ENCODE peak calls at places on chromosomes 4 and X, in nine cellular contexts. One of them, this sample, is unnamed.

GRCh38 chrX:8988456-8988855 is 45.5 kb downstream of the FAM9B start:
- DNase-seq in fibroblast of mammary gland: peak; percentile 60
- DNase-seq in IMR-90: peak; percentile 57
- DNase-seq in cardiac muscle cell: peak; percentile 65
- DNase-seq in kidney epithelial cell: no peak
- DNase-seq in fibroblast of villous mesenchyme: peak; percentile 44
- DNase-seq in psoas muscle: peak; percentile 18
- DNase-seq in HepG2: peak; percentile 0
- DNase-seq in dorsolateral prefrontal cortex: no peak
- DNase-seq in this sample: peak; percentile 42

GRCh38 chr4:181752516-181752915 is 490.7 kb upstream of the TENM3 start:
- DNase-seq in fibroblast of mammary gland: peak; percentile 42
- DNase-seq in IMR-90: no peak
- DNase-seq in cardiac muscle cell: no peak
- DNase-seq in kidney epithelial cell: no peak
- DNase-seq in fibroblast of villous mesenchyme: peak; percentile 8
- DNase-seq in psoas muscle: no peak
- DNase-seq in HepG2: no peak
- DNase-seq in dorsolateral prefrontal cortex: no peak
- DNase-seq in this sample: no peak

GRCh38 chr4:1477045-1477905 is 71.0 kb upstream of the NKX1-1 start:
- DNase-seq in fibroblast of mammary gland: no peak
- DNase-seq in IMR-90: no peak
- DNase-seq in cardiac muscle cell: no peak
- DNase-seq in kidney epithelial cell: no peak
- DNase-seq in fibroblast of villous mesenchyme: no peak
- DNase-seq in psoas muscle: no peak
- DNase-seq in HepG2: no peak
- DNase-seq in dorsolateral prefrontal cortex: peak; percentile 29
- DNase-seq in this sample: no peak

GRCh38 chr4:23999714-24000113 is 109.9 kb upstream of the PPARGC1A start:
- DNase-seq in fibroblast of mammary gland: peak; percentile 50
- DNase-seq in IMR-90: peak; percentile 62
- DNase-seq in cardiac muscle cell: no peak
- DNase-seq in kidney epithelial cell: no peak
- DNase-seq in fibroblast of villous mesenchyme: no peak
- DNase-seq in psoas muscle: no peak
- DNase-seq in HepG2: no peak
- DNase-seq in dorsolateral prefrontal cortex: no peak
- DNase-seq in this sample: no peak

GRCh38 chrX:123859409-123859827 is 435 bp upstream of the XIAP start:
- DNase-seq in fibroblast of mammary gland: no peak
- DNase-seq in IMR-90: no peak
- DNase-seq in cardiac muscle cell: no peak
- DNase-seq in kidney epithelial cell: no peak
- DNase-seq in fibroblast of villous mesenchyme: no peak
- DNase-seq in psoas muscle: no peak
- DNase-seq in HepG2: no peak
- DNase-seq in dorsolateral prefrontal cortex: peak; percentile 74
- DNase-seq in this sample: no peak

GRCh38 chrX:80022363-80023031 is 7.9 kb downstream of the TBX22 start:
- DNase-seq in fibroblast of mammary gland: no peak
- DNase-seq in IMR-90: no peak
- DNase-seq in cardiac muscle cell: no peak
- DNase-seq in kidney epithelial cell: no peak
- DNase-seq in fibroblast of villous mesenchyme: no peak
- DNase-seq in psoas muscle: no peak
- DNase-seq in HepG2: no peak
- DNase-seq in dorsolateral prefrontal cortex: no peak
- DNase-seq in this sample: no peak

GRCh38 chr4:153467897-153468262 is 1.7 kb downstream of the TMEM131L start:
- DNase-seq in fibroblast of mammary gland: no peak
- DNase-seq in IMR-90: no peak
- DNase-seq in cardiac muscle cell: peak; percentile 39
- DNase-seq in kidney epithelial cell: no peak
- DNase-seq in fibroblast of villous mesenchyme: peak; percentile 55
- DNase-seq in psoas muscle: no peak
- DNase-seq in HepG2: no peak
- DNase-seq in dorsolateral prefrontal cortex: no peak
- DNase-seq in this sample: no peak

GRCh38 chr4:76902233-76902890 is 4.4 kb upstream of the SOWAHB start:
- DNase-seq in fibroblast of mammary gland: no peak
- DNase-seq in IMR-90: no peak
- DNase-seq in cardiac muscle cell: no peak
- DNase-seq in kidney epithelial cell: no peak
- DNase-seq in fibroblast of villous mesenchyme: no peak
- DNase-seq in psoas muscle: no peak
- DNase-seq in HepG2: peak; percentile 68
- DNase-seq in dorsolateral prefrontal cortex: no peak
- DNase-seq in this sample: no peak

GRCh38 chrX:64377753-64378152 is 17.5 kb downstream of the MTMR8 start:
- DNase-seq in fibroblast of mammary gland: no peak
- DNase-seq in IMR-90: no peak
- DNase-seq in cardiac muscle cell: no peak
- DNase-seq in kidney epithelial cell: no peak
- DNase-seq in fibroblast of villous mesenchyme: no peak
- DNase-seq in psoas muscle: no peak
- DNase-seq in HepG2: no peak
- DNase-seq in dorsolateral prefrontal cortex: no peak
- DNase-seq in this sample: no peak

GRCh38 chr4:135533053-135533452 is 1331.5 kb upstream of the PABPC4L start:
- DNase-seq in fibroblast of mammary gland: no peak
- DNase-seq in IMR-90: no peak
- DNase-seq in cardiac muscle cell: no peak
- DNase-seq in kidney epithelial cell: no peak
- DNase-seq in fibroblast of villous mesenchyme: no peak
- DNase-seq in psoas muscle: no peak
- DNase-seq in HepG2: no peak
- DNase-seq in dorsolateral prefrontal cortex: no peak
- DNase-seq in this sample: no peak

GRCh38 chr4:186981161-186981560 is 257.5 kb upstream of the FAT1 start:
- DNase-seq in fibroblast of mammary gland: peak; percentile 15
- DNase-seq in IMR-90: peak; percentile 36
- DNase-seq in cardiac muscle cell: peak; percentile 19
- DNase-seq in kidney epithelial cell: no peak
- DNase-seq in fibroblast of villous mesenchyme: no peak
- DNase-seq in psoas muscle: no peak
- DNase-seq in HepG2: no peak
- DNase-seq in dorsolateral prefrontal cortex: no peak
- DNase-seq in this sample: no peak

GRCh38 chr4:47837582-47838294 is at the start of gene CORIN:
- DNase-seq in fibroblast of mammary gland: no peak
- DNase-seq in IMR-90: no peak
- DNase-seq in cardiac muscle cell: no peak
- DNase-seq in kidney epithelial cell: no peak
- DNase-seq in fibroblast of villous mesenchyme: no peak
- DNase-seq in psoas muscle: no peak
- DNase-seq in HepG2: no peak
- DNase-seq in dorsolateral prefrontal cortex: no peak
- DNase-seq in this sample: no peak

GRCh38 chr4:6578221-6578620 is 3.2 kb downstream of the MAN2B2 start:
- DNase-seq in fibroblast of mammary gland: no peak
- DNase-seq in IMR-90: no peak
- DNase-seq in cardiac muscle cell: no peak
- DNase-seq in kidney epithelial cell: no peak
- DNase-seq in fibroblast of villous mesenchyme: no peak
- DNase-seq in psoas muscle: no peak
- DNase-seq in HepG2: no peak
- DNase-seq in dorsolateral prefrontal cortex: no peak
- DNase-seq in this sample: no peak

GRCh38 chr4:52659016-52659721 is at the start of gene USP46:
- DNase-seq in fibroblast of mammary gland: peak; percentile 54
- DNase-seq in IMR-90: peak; percentile 69
- DNase-seq in cardiac muscle cell: peak; percentile 87
- DNase-seq in kidney epithelial cell: no peak
- DNase-seq in fibroblast of villous mesenchyme: peak; percentile 76
- DNase-seq in psoas muscle: peak; percentile 83
- DNase-seq in HepG2: peak; percentile 44
- DNase-seq in dorsolateral prefrontal cortex: peak; percentile 75
- DNase-seq in this sample: no peak

GRCh38 chrX:36159254-36159653 is 239.7 kb downstream of the CFAP47 start:
- DNase-seq in fibroblast of mammary gland: no peak
- DNase-seq in IMR-90: no peak
- DNase-seq in cardiac muscle cell: no peak
- DNase-seq in kidney epithelial cell: no peak
- DNase-seq in fibroblast of villous mesenchyme: no peak
- DNase-seq in psoas muscle: no peak
- DNase-seq in HepG2: no peak
- DNase-seq in dorsolateral prefrontal cortex: no peak
- DNase-seq in this sample: no peak

GRCh38 chrX:53714580-53715335 is 28.2 kb upstream of the HUWE1 start:
- DNase-seq in fibroblast of mammary gland: peak; percentile 55
- DNase-seq in IMR-90: peak; percentile 57
- DNase-seq in cardiac muscle cell: peak; percentile 36
- DNase-seq in kidney epithelial cell: no peak
- DNase-seq in fibroblast of villous mesenchyme: peak; percentile 12
- DNase-seq in psoas muscle: no peak
- DNase-seq in HepG2: no peak
- DNase-seq in dorsolateral prefrontal cortex: no peak
- DNase-seq in this sample: no peak

GRCh38 chr4:138312536-138312911 is 70.4 kb upstream of the SLC7A11 start:
- DNase-seq in fibroblast of mammary gland: no peak
- DNase-seq in IMR-90: no peak
- DNase-seq in cardiac muscle cell: peak; percentile 38
- DNase-seq in kidney epithelial cell: no peak
- DNase-seq in fibroblast of villous mesenchyme: no peak
- DNase-seq in psoas muscle: no peak
- DNase-seq in HepG2: no peak
- DNase-seq in dorsolateral prefrontal cortex: no peak
- DNase-seq in this sample: no peak

GRCh38 chr4:149793459-149793858 is 22.2 kb downstream of the IQCM start:
- DNase-seq in fibroblast of mammary gland: peak; percentile 27
- DNase-seq in IMR-90: peak; percentile 45
- DNase-seq in cardiac muscle cell: no peak
- DNase-seq in kidney epithelial cell: no peak
- DNase-seq in fibroblast of villous mesenchyme: no peak
- DNase-seq in psoas muscle: no peak
- DNase-seq in HepG2: no peak
- DNase-seq in dorsolateral prefrontal cortex: no peak
- DNase-seq in this sample: no peak

GRCh38 chrX:100685284-100685996 is 41.4 kb downstream of the SRPX2 start:
- DNase-seq in fibroblast of mammary gland: peak; percentile 81
- DNase-seq in IMR-90: peak; percentile 75
- DNase-seq in cardiac muscle cell: peak; percentile 84
- DNase-seq in kidney epithelial cell: peak; percentile 18
- DNase-seq in fibroblast of villous mesenchyme: peak; percentile 81
- DNase-seq in psoas muscle: no peak
- DNase-seq in HepG2: peak; percentile 62
- DNase-seq in dorsolateral prefrontal cortex: peak; percentile 52
- DNase-seq in this sample: peak; percentile 21

DNA sequence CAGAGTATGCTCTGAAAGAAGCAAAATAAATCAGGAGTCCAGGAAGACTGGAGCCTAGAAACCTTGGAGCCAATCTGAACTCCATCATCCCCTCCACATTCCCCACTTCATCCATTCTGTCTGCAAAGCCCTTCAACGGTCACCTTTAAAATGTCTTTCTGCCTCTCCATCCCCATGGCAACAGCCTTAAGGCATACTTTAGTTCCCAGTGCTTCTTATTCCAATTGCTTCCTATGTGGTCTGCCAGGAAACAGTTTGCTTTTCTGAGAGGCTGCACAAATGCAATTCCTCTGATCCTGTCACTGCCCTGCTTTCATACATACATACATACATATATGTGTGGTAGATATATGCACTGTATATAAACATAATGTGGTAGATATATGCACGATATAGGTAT is 802 bp upstream of the MAGEH1 start:
- DNase-seq in fibroblast of mammary gland: no peak
- DNase-seq in IMR-90: no peak
- DNase-seq in cardiac muscle cell: peak; percentile 0
- DNase-seq in kidney epithelial cell: no peak
- DNase-seq in fibroblast of villous mesenchyme: no peak
- DNase-seq in psoas muscle: no peak
- DNase-seq in HepG2: no peak
- DNase-seq in dorsolateral prefrontal cortex: no peak
- DNase-seq in this sample: no peak
- H3K4me3 ChIP-seq in fibroblast of mammary gland: no peak overlapping the region
- H3K4me3 ChIP-seq in IMR-90: no peak overlapping the region
- H3K4me3 ChIP-seq in cardiac muscle cell: no peak overlapping the region
- H3K4me3 ChIP-seq in kidney epithelial cell: no peak overlapping the region
- H3K4me3 ChIP-seq in fibroblast of villous mesenchyme: no peak overlapping the region
- H3K4me3 ChIP-seq in psoas muscle: peak overlapping the region; percentile 76
- H3K4me3 ChIP-seq in HepG2: no peak overlapping the region
- H3K4me3 ChIP-seq in dorsolateral prefrontal cortex: peak overlapping the region; percentile 77
- H3K4me3 ChIP-seq in this sample: no peak overlapping the region

GRCh38 chrX:118508690-118509089 is 13.1 kb downstream of the DOCK11 start:
- DNase-seq in fibroblast of mammary gland: no peak
- DNase-seq in IMR-90: no peak
- DNase-seq in cardiac muscle cell: peak; percentile 37
- DNase-seq in kidney epithelial cell: no peak
- DNase-seq in fibroblast of villous mesenchyme: no peak
- DNase-seq in psoas muscle: peak; percentile 18
- DNase-seq in HepG2: no peak
- DNase-seq in dorsolateral prefrontal cortex: no peak
- DNase-seq in this sample: no peak
- TF ChIP-seq CTCF in fibroblast of mammary gland: no peak
- TF ChIP-seq CTCF in IMR-90: no peak
- TF ChIP-seq CTCF in cardiac muscle cell: peak; percentile 15
- TF ChIP-seq CTCF in kidney epithelial cell: no peak
- TF ChIP-seq CTCF in fibroblast of villous mesenchyme: peak; percentile 1
- TF ChIP-seq CTCF in psoas muscle: no peak
- TF ChIP-seq CTCF in HepG2: no peak
- TF ChIP-seq CTCF in dorsolateral prefrontal cortex: no peak
- TF ChIP-seq CTCF in this sample: no peak

GRCh38 chr4:10944321-10944720 is 259.8 kb upstream of the CLNK start:
- DNase-seq in fibroblast of mammary gland: no peak
- DNase-seq in IMR-90: no peak
- DNase-seq in cardiac muscle cell: no peak
- DNase-seq in kidney epithelial cell: no peak
- DNase-seq in fibroblast of villous mesenchyme: no peak
- DNase-seq in psoas muscle: no peak
- DNase-seq in HepG2: no peak
- DNase-seq in dorsolateral prefrontal cortex: no peak
- DNase-seq in this sample: no peak
- H3K4me3 ChIP-seq in fibroblast of mammary gland: no peak overlapping the region
- H3K4me3 ChIP-seq in IMR-90: no peak overlapping the region
- H3K4me3 ChIP-seq in cardiac muscle cell: no peak overlapping the region
- H3K4me3 ChIP-seq in kidney epithelial cell: no peak overlapping the region
- H3K4me3 ChIP-seq in fibroblast of villous mesenchyme: no peak overlapping the region
- H3K4me3 ChIP-seq in psoas muscle: no peak overlapping the region
- H3K4me3 ChIP-seq in HepG2: no peak overlapping the region
- H3K4me3 ChIP-seq in dorsolateral prefrontal cortex: no peak overlapping the region
- H3K4me3 ChIP-seq in this sample: no peak overlapping the region

DNA sequence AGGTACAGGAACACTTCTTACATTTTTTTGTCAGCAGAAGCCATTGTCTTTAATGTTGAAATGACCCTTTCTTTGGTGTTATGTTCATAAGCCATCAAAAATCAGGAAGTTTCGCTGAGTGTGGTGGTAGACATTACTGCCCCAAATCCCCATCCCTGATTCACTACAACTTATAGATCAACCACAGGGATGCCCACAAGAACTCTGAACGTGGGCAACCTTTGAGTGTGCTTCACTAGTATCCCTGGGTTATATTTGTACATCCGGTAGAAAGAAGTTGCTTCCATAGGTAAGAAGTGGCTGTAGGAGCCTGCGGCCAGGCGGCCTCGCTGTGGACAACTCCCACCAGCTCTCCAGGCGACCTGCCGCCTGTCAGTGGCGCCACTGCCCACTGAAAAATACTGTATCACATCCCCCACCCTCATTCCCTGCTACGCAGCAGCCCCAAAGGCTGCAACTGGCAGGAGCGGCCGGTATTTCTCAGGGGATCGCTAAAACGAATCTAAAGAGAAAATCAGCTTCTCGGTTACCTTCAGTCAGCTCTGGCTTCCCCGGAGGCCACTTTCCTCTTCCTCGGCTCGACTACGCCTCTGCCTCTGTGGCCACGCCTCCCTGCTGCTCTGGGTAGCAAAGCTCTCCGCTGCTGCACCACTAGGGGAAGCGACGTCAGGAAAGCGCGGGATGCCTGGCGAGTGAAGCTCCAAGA is 13.9 kb upstream of the ETDC start:
- DNase-seq in fibroblast of mammary gland: peak; percentile 37
- DNase-seq in IMR-90: peak; percentile 39
- DNase-seq in cardiac muscle cell: peak; percentile 55
- DNase-seq in kidney epithelial cell: peak; percentile 1
- DNase-seq in fibroblast of villous mesenchyme: peak; percentile 25
- DNase-seq in psoas muscle: peak; percentile 25
- DNase-seq in HepG2: no peak
- DNase-seq in dorsolateral prefrontal cortex: peak; percentile 67
- DNase-seq in this sample: no peak
- TF ChIP-seq CTCF in fibroblast of mammary gland: peak; percentile 11
- TF ChIP-seq CTCF in IMR-90: peak; percentile 9
- TF ChIP-seq CTCF in cardiac muscle cell: peak; percentile 43
- TF ChIP-seq CTCF in kidney epithelial cell: peak; percentile 16
- TF ChIP-seq CTCF in fibroblast of villous mesenchyme: peak; percentile 32
- TF ChIP-seq CTCF in psoas muscle: no peak
- TF ChIP-seq CTCF in HepG2: no peak
- TF ChIP-seq CTCF in dorsolateral prefrontal cortex: no peak
- TF ChIP-seq CTCF in this sample: peak; percentile 35

This sample was measured in retinal pigment epithelial cell.